ENCODE peak calls at places on chromosomes 11 and 22, in six cellular contexts. F, D, O, V, Z and B are unnamed samples.
A peak's percentile ranks its signal among the peaks of the same experiment; 100 is the strongest.

GRCh38 chr11:18369398-18369797 is 25.0 kb upstream of the LDHA start:
- DNase-seq in D (no peak), Z (no peak), F (no peak), O (no peak), V (no peak), B (no peak)

GRCh38 chr11:68843052-68843561 is 1.4 kb upstream of the CPT1A start:
- DNase-seq in O (no peak), F (no peak), V (no peak), Z (no peak), D (no peak), B (no peak)

GRCh38 chr11:62605902-62606301 is 4.2 kb upstream of the MTA2 start:
- DNase-seq in O (no peak), Z (no peak), D (no peak), V (no peak), F (no peak), B (no peak)

GRCh38 chr11:69912161-69912910 is 93.1 kb upstream of the FGF3 start:
- DNase-seq in D (no peak), Z (no peak), O (no peak), F (no peak), V (no peak), B (no peak)

GRCh38 chr22:30871391-30872281 is 96.9 kb downstream of the MORC2 start:
- DNase-seq in Z (no peak), O (no peak), V (no peak), F (no peak), D (no peak), B (no peak)

GRCh38 chr22:31680764-31681624 is 19.0 kb upstream of the PISD start:
- DNase-seq in O (no peak), F (no peak), V (no peak), Z (peak; percentile 68), D (peak; percentile 47), B (no peak)

GRCh38 chr11:14973621-14974020 is 1.5 kb upstream of the CALCA start:
- DNase-seq in D (no peak), O (no peak), V (no peak), F (no peak), Z (no peak), B (peak; percentile 78)

GRCh38 chr22:49113758-49114157 is 713.9 kb downstream of the BRD1 start:
- DNase-seq in Z (no peak), V (no peak), D (no peak), O (no peak), F (no peak), B (no peak)

GRCh38 chr11:65435981-65436411 is 13.4 kb downstream of the NEAT1 start:
- DNase-seq in D (no peak), V (peak; percentile 51), F (peak; percentile 44), O (no peak), Z (no peak), B (no peak)

GRCh38 chr11:41659990-41660389 is 200.5 kb upstream of the LRRC4C start:
- DNase-seq in F (no peak), Z (no peak), O (no peak), V (no peak), D (no peak), B (no peak)

GRCh38 chr22:46775364-46775758 is 12.9 kb downstream of the TBC1D22A start:
- DNase-seq in O (no peak), F (no peak), Z (no peak), D (no peak), V (no peak), B (no peak)

GRCh38 chr11:47966621-47967020 is 13.7 kb upstream of the PTPRJ start:
- DNase-seq in Z (no peak), D (no peak), V (no peak), O (no peak), F (no peak), B (no peak)

GRCh38 chr11:96798445-96798844 is 408.6 kb downstream of the JRKL start:
- DNase-seq in O (no peak), V (no peak), F (no peak), Z (no peak), D (no peak), B (no peak)

GRCh38 chr11:78940500-78941225 is 366.0 kb upstream of the NARS2 start:
- DNase-seq in D (no peak), V (no peak), F (no peak), Z (no peak), O (no peak), B (peak; percentile 97)

GRCh38 chr11:125960771-125961170 is 14.9 kb downstream of the VSIG10L2 start:
- DNase-seq in V (no peak), O (no peak), Z (no peak), F (no peak), D (no peak), B (no peak)

GRCh38 chr11:9004310-9004945 is 627 bp upstream of the NRIP3 start:
- DNase-seq in V (peak; percentile 42), D (no peak), F (no peak), Z (no peak), O (no peak), B (peak; percentile 71)

GRCh38 chr22:36457688-36458450 is 23.6 kb downstream of the TXN2 start:
- DNase-seq in O (no peak), F (no peak), D (peak; percentile 74), Z (peak; percentile 37), V (no peak), B (no peak)